ENCODE peak calls at places on chromosomes 6 and 20, in six cellular contexts. X is SK-N-SH, I is GM12878, F is K562, M is stomach, V is transverse colon. J is an unnamed sample. For H3K36me3, the result is how much of the 10 kb centered on the place peaks cover.

GRCh38 chr6:132749111-132749510 is 8.6 kb downstream of the VNN2 start:
- DNase-seq in X (no peak), I (no peak), F (no peak), M (no peak), V (no peak), J (no peak)

GRCh38 chr6:72643214-72643613 is 21.4 kb downstream of the KCNQ5 start:
- DNase-seq in X (no peak), I (no peak), F (no peak), M (no peak), V (no peak), J (no peak)

GRCh38 chr6:13286185-13286584 is 42.2 kb downstream of the TBC1D7 start:
- DNase-seq in X (no peak), I (no peak), F (no peak), M (no peak), V (no peak), J (no peak)

GRCh38 chr6:63537126-63537958 is 34.9 kb upstream of the LOC128125822 start:
- DNase-seq in X (no peak), I (peak), F (no peak), M (no peak), V (no peak), J (no peak)

GRCh38 chr6:76817429-76817828 is 645.9 kb downstream of the HTR1B start:
- DNase-seq in X (no peak), I (no peak), F (no peak), M (no peak), V (no peak), J (peak)

GRCh38 chr6:106315765-106316375 is 9.7 kb downstream of the ATG5 start:
- DNase-seq in X (no peak), I (no peak), F (peak), M (no peak), V (no peak), J (no peak)

GRCh38 chr20:63773571-63774347 is 34.2 kb downstream of the SLC2A4RG start:
- DNase-seq in X (no peak), I (no peak), F (no peak), M (no peak), V (no peak), J (no peak)

GRCh38 chr6:143745160-143746133 is 67.7 kb downstream of the PHACTR2 start:
- DNase-seq in X (peak), I (no peak), F (no peak), M (peak), V (peak), J (no peak)

GRCh38 chr20:1900321-1900791 is 5.1 kb downstream of the SIRPA start:
- DNase-seq in X (peak), I (no peak), F (peak), M (peak), V (peak), J (no peak)

GRCh38 chr6:79762370-79762769 is 131.2 kb downstream of the SH3BGRL2 start:
- DNase-seq in X (no peak), I (no peak), F (no peak), M (no peak), V (no peak), J (no peak)

GRCh38 chr20:9609892-9610502 is 95.6 kb downstream of the LAMP5 start:
- DNase-seq in X (peak), I (peak), F (peak), M (peak), V (peak), J (peak)

GRCh38 chr6:155125916-155126315 is 130.8 kb downstream of the TIAM2 start:
- DNase-seq in X (no peak), I (no peak), F (no peak), M (no peak), V (no peak), J (no peak)

GRCh38 chr6:110358536-110359148 is 493 bp upstream of the METTL24 start:
- DNase-seq in X (no peak), I (no peak), F (no peak), M (no peak), V (no peak), J (no peak)

GRCh38 chr6:127053032-127053908 is 65.2 kb upstream of the RSPO3 start:
- DNase-seq in X (no peak), I (no peak), F (no peak), M (no peak), V (no peak), J (no peak)

GRCh38 chr6:121158438-121158837 is 175.8 kb downstream of the TBC1D32 start:
- DNase-seq in X (no peak), I (no peak), F (no peak), M (no peak), V (no peak), J (no peak)

GRCh38 chr20:3909952-3910366 is 20.8 kb downstream of the PANK2 start:
- DNase-seq in X (no peak), I (no peak), F (peak), M (no peak), V (no peak), J (no peak)

GRCh38 chr20:3904857-3905256 is 15.7 kb downstream of the PANK2 start:
- DNase-seq in X (no peak), I (no peak), F (no peak), M (no peak), V (no peak), J (no peak)

GRCh38 chr20:3910868-3911267 is 21.7 kb downstream of the PANK2 start:
- DNase-seq in X (no peak), I (no peak), F (no peak), M (no peak), V (no peak), J (no peak)

GRCh38 chr20:3911956-3912355 is 22.8 kb downstream of the PANK2 start:
- DNase-seq in X (no peak), I (no peak), F (peak), M (peak), V (peak), J (no peak)

DNA sequence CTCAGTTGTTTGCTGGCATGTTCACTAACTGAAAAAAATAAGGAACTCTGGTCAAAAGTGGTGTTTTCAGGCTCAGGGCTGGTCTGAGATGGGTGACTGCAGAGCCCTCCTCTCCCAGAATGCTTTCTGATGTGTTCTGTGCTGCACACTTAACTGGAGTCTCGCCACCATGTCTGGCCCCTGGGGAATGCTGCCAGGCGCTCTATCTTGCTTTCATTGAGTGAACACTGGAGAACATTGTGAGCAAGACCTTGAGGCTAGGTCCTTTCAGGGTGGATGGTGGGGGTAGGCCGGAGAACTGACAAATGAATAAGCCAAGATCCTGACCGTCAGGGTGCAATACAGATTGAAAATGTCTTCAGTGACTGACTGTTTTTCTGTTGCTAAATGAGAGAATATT is 19.5 kb downstream of the PANK2 start:
- DNase-seq in X (no peak), I (no peak), F (no peak), M (no peak), V (no peak), J (no peak)
- H3K36me3 ChIP-seq in X (half or more), I (under half), F (half or more), M (half or more), V (under half), J (under half)

GRCh38 chr6:15621203-15622044 is 41.4 kb downstream of the DTNBP1 start:
- DNase-seq in X (peak), I (peak), F (peak), M (peak), V (peak), J (no peak)
- TF ChIP-seq EP300 in X (no peak), I (peak), F (peak), M (no peak), V (no peak), J (no peak)

GRCh38 chr6:8570241-8570924 is 135.0 kb upstream of the SLC35B3 start:
- DNase-seq in X (no peak), I (no peak), F (no peak), M (no peak), V (no peak), J (no peak)

GRCh38 chr6:8578006-8578405 is 142.7 kb upstream of the SLC35B3 start:
- DNase-seq in X (no peak), I (no peak), F (no peak), M (no peak), V (no peak), J (no peak)

GRCh38 chr6:8574749-8575468 is 139.6 kb upstream of the SLC35B3 start:
- DNase-seq in X (no peak), I (no peak), F (no peak), M (no peak), V (no peak), J (no peak)

GRCh38 chr6:8579372-8579771 is 144.0 kb upstream of the SLC35B3 start:
- DNase-seq in X (no peak), I (no peak), F (no peak), M (no peak), V (no peak), J (no peak)

GRCh38 chr6:8574311-8574710 is 139.0 kb upstream of the SLC35B3 start:
- DNase-seq in X (no peak), I (no peak), F (no peak), M (no peak), V (no peak), J (no peak)
- H3K36me3 ChIP-seq in X (under half), I (under half), F (under half), M (under half), V (under half), J (under half)

GRCh38 chr20:35295058-35295457 is 2.8 kb upstream of the FAM83C start:
- DNase-seq in X (no peak), I (no peak), F (no peak), M (no peak), V (no peak), J (no peak)
- TF ChIP-seq EP300 in X (no peak), I (no peak), F (no peak), M (no peak), V (no peak), J (no peak)

DNA sequence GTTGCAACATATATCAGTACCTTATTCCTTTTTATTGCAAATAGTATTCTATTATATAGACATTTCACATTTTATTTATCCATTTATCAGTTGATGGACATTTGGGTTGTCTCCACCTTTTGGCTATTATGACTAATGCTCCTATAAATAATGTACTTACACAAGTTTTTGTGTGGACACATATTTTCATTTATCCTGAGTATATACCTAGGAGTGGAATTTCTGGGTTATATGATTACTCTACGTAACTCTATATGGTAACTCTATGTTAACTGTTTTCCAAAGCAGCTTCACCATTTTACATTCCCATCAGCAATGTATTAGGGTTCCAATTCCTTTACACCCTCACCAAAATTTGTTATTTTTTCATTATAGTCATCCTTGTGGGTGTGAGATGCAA is 405.0 kb downstream of the ESR1 start:
- DNase-seq in X (no peak), I (no peak), F (no peak), M (no peak), V (no peak), J (no peak)
- H3K36me3 ChIP-seq in X (half or more), I (under half), F (under half), M (half or more), V (under half), J (half or more)

DNA sequence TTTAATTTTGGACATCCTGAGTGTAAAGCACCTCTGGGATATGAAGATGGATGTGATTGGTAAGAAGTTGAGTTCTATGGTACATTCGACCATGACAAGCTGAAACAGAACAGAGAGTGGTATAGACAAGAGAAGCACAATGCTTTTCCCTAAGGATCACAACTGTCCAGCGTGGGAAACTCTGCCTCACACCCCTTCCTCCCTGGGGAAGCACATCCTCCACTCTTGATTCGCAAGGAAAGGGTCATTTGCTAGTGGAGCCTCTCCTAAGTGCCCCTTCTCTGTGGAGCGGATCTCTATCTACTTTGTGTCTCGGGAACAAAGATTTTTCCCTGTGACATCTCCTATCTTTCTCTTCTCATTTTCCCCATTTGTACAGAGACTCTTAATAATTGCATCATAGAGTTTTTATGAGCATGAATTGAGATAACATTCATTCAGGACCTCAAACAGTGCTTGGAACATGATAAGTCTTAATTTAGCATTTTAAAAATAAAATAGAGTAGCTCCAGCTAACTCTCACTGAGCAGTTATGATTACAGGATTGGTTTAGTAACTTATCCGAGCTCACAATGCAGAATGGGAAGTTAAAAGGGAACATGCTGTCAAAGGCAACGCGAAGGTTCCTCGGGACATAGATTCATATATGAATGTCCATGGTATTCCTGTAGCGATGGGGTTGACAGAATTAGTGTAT is 775.2 kb downstream of the C6orf118 start:
- DNase-seq in X (no peak), I (no peak), F (no peak), M (no peak), V (no peak), J (no peak)
- TF ChIP-seq EP300 in X (no peak), I (no peak), F (no peak), M (no peak), V (no peak), J (no peak)

DNA sequence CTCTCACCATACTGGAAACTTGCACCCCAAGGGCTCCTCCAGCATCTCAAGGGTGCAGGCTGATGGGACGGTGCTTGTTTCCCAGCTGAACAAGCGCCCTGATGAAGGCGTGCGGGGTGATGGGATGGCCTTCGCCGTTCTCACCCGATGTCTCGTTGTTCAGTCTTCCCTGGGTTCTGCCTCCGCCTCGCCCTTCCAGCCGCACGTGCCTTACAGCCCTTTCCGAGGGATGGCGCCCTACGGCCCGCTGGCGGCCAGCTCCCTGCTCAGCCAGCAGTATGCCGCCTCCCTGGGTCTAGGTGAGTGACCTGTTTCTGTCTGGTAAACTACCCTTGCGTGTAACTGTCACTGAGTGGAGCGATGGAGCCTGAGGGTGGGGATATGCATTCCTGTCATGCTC is 3.9 kb downstream of the LSM14B start:
- DNase-seq in X (no peak), I (no peak), F (no peak), M (no peak), V (no peak), J (peak)
- H3K36me3 ChIP-seq in X (under half), I (under half), F (half or more), M (half or more), V (under half), J (under half)

GRCh38 chr6:33200234-33201146 is at the start of the genes RXRB and SLC39A7:
- DNase-seq in X (peak), I (peak), F (peak), M (peak), V (peak), J (peak)
- TF ChIP-seq EP300 in X (no peak), I (peak), F (no peak), M (no peak), V (no peak), J (no peak)

GRCh38 chr20:5190444-5190843 is 63.6 kb downstream of the CDS2 start:
- DNase-seq in X (no peak), I (no peak), F (no peak), M (no peak), V (no peak), J (no peak)
- H3K36me3 ChIP-seq in X (under half), I (under half), F (under half), M (half or more), V (under half), J (half or more)

GRCh38 chr6:37137201-37137880 is 32.6 kb upstream of the PIM1 start:
- DNase-seq in X (peak), I (no peak), F (peak), M (no peak), V (no peak), J (no peak)
- TF ChIP-seq EP300 in X (peak), I (no peak), F (no peak), M (no peak), V (no peak), J (no peak)

J was measured in upper lobe of left lung.